ENCODE peak calls at places on chromosomes 11 and 22, in eight cellular contexts. M, Q, Y, W, H, X, I and F are unnamed samples.
A peak's percentile ranks its signal among the peaks of the same experiment; 100 is the strongest.

GRCh38 chr11:129348813-129349212 is 26.8 kb upstream of the BARX2 start:
- DNase-seq in X (no peak), M (no peak), H (no peak), Q (no peak), W (no peak), Y (no peak), I (no peak), F (no peak)

GRCh38 chr11:2751523-2752203 is 51.9 kb upstream of the KCNQ1OT1 start:
- DNase-seq in Q (peak; percentile 7), M (no peak), X (no peak), W (no peak), I (no peak), Y (peak; percentile 50), H (no peak), F (no peak)

GRCh38 chr11:6927030-6927617 is 898 bp downstream of the ZNF215 start:
- DNase-seq in M (peak; percentile 17), Y (no peak), I (no peak), Q (no peak), H (peak; percentile 32), W (no peak), X (no peak), F (no peak)

GRCh38 chr22:23289851-23290724 is 109.8 kb downstream of the BCR start:
- DNase-seq in M (peak; percentile 61), Q (no peak), H (peak; percentile 54), Y (no peak), I (peak; percentile 41), W (no peak), X (peak; percentile 62), F (peak; percentile 69)

GRCh38 chr11:113177596-113178115 is 136.7 kb upstream of the TTC12 start:
- DNase-seq in W (no peak), Q (no peak), I (no peak), H (no peak), Y (no peak), M (no peak), X (no peak), F (no peak)

GRCh38 chr11:12460441-12460840 is 83.1 kb downstream of the PARVA start:
- DNase-seq in Y (no peak), I (no peak), W (no peak), Q (no peak), M (no peak), H (no peak), X (peak; percentile 44), F (peak; percentile 37)

GRCh38 chr22:49966041-49966715 is 5.6 kb downstream of the PIM3 start:
- DNase-seq in H (no peak), W (no peak), X (no peak), M (no peak), Q (no peak), I (peak; percentile 18), Y (peak; percentile 69), F (no peak)

GRCh38 chr22:42772647-42773046 is 52.0 kb upstream of the A4GALT start:
- DNase-seq in X (no peak), Q (no peak), I (no peak), Y (no peak), H (no peak), W (no peak), M (no peak), F (no peak)

GRCh38 chr11:132284611-132285010 is 914.2 kb downstream of the NTM start:
- DNase-seq in Q (no peak), W (no peak), H (no peak), Y (no peak), M (no peak), X (no peak), I (no peak), F (no peak)

GRCh38 chr11:129731316-129731715 is 84.3 kb upstream of the TMEM45B start:
- DNase-seq in I (no peak), H (no peak), Q (no peak), Y (no peak), W (no peak), M (no peak), X (no peak), F (no peak)

GRCh38 chr22:30312053-30312452 is 14.7 kb downstream of the TBC1D10A start:
- DNase-seq in X (peak; percentile 83), Q (no peak), I (no peak), H (peak; percentile 74), Y (no peak), M (peak; percentile 76), W (no peak), F (peak; percentile 79)

GRCh38 chr22:30855266-30855665 is 113.3 kb downstream of the MORC2 start:
- DNase-seq in I (no peak), Y (peak; percentile 13), M (no peak), Q (no peak), X (no peak), H (no peak), W (no peak), F (no peak)

GRCh38 chr11:12800032-12800671 is 125.9 kb downstream of the TEAD1 start:
- DNase-seq in W (no peak), H (peak; percentile 62), Y (no peak), X (peak; percentile 81), M (peak; percentile 40), Q (no peak), I (no peak), F (no peak)

DNA sequence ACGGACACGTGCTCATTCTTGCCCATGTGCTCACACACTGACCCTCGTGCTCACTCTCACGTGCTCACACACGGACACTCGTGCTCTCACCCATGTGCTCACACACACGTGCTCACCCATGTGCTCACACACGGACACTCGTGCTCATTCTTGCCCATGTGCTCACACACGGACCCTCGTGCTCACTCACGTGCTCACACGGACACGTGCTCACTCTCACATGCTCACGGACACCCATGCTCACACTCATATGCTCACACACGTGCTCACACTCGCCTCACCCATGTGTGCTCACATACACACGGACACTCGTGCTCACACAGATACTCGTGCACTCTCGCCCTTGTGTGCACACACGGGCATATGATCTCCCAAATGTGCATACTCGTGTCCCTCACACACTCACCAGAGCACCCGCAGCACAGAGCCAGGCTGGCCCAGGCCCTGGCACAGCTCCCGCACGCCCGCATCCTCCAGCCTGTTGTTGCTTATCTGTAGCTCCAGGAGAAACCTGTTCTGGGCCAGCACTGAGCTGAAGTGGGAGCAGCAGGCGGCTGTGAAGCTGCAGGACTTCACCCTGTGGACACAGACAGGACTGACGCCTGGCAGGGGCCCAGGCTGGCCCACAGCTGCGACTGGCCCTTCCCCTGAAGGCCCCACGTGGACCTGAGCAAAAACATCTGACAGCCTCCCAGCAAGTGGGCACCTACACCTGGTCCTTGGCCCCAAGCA is 9.3 kb downstream of the RNH1 start:
- DNase-seq in Y (no peak), M (no peak), X (no peak), Q (peak; percentile 62), I (no peak), H (no peak), W (no peak), F (no peak)
- TF ChIP-seq CTCF in Y (no peak), M (no peak), X (no peak), Q (peak; percentile 36), I (no peak), H (no peak), W (no peak), F (no peak)

GRCh38 chr11:125165111-125165663 is 636 bp downstream of the PKNOX2 start:
- DNase-seq in Y (no peak), I (no peak), W (no peak), H (peak; percentile 30), X (peak; percentile 24), M (peak; percentile 26), Q (peak; percentile 36), F (peak; percentile 14)

GRCh38 chr11:125166903-125167291 is 2.3 kb downstream of the PKNOX2 start:
- DNase-seq in W (no peak), X (no peak), Q (no peak), Y (no peak), M (no peak), H (no peak), I (no peak), F (no peak)

GRCh38 chr11:125165664-125166346 is 1.3 kb downstream of the PKNOX2 start:
- DNase-seq in M (peak; percentile 41), Y (no peak), Q (no peak), H (peak; percentile 50), X (peak; percentile 33), W (no peak), I (no peak), F (no peak)

GRCh38 chr11:125167292-125167953 is 2.9 kb downstream of the PKNOX2 start:
- DNase-seq in Y (no peak), H (peak; percentile 56), Q (peak; percentile 33), W (no peak), M (peak; percentile 55), I (no peak), X (peak; percentile 25), F (no peak)

DNA sequence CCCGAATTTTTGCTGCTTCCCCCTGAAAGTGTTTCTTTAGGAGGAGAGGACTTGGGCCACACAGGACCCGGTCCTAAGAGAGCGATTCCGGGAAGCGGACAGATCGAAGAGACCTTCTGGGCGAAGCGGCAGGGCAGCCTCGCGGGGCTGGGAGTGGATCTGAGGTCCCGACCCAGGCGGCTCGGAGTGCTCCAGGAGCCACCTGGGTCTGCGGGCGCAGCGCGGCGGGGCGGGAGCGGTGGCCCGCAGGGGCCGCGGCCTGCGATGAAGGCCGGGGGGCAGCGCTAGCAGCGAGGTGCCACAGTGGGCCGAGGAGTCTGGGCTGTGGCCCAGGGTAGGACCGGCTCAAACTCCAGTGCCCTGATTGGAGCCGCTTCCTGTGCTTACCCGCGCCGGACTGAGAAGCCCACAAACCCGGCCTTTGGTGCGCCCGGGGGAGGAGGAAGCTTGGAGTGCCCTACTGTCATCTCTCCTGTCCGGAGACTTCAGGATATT is 1.8 kb downstream of the PKNOX2 start:
- DNase-seq in Y (no peak), H (peak; percentile 37), X (no peak), I (peak; percentile 42), W (no peak), Q (peak; percentile 24), M (peak; percentile 34), F (no peak)
- H3K4me3 ChIP-seq in Y (peak overlapping the region; percentile 67), H (peak overlapping the region; percentile 81), X (peak overlapping the region; percentile 65), I (peak overlapping the region; percentile 55), W (peak overlapping the region; percentile 72), Q (peak overlapping the region; percentile 83), M (peak overlapping the region; percentile 63), F (no peak overlapping the region)

GRCh38 chr11:945986-946385 is 20.3 kb downstream of the AP2A2 start:
- DNase-seq in Q (no peak), W (no peak), H (no peak), I (no peak), Y (no peak), M (peak; percentile 28), X (no peak), F (no peak)
- TF ChIP-seq CTCF in Q (no peak), W (no peak), H (no peak), I (no peak), Y (no peak), M (no peak), X (no peak), F (no peak)

GRCh38 chr11:119361056-119361787 is 14.7 kb upstream of the MFRP start:
- DNase-seq in Q (peak; percentile 78), I (peak; percentile 81), W (peak; percentile 55), X (peak; percentile 87), M (peak; percentile 85), H (peak; percentile 45), Y (peak; percentile 61), F (peak; percentile 71)

GRCh38 chr11:119363874-119364590 is 17.5 kb downstream of the USP2 start:
- DNase-seq in M (no peak), Y (peak; percentile 67), Q (peak; percentile 68), H (no peak), W (no peak), X (no peak), I (peak; percentile 53), F (peak; percentile 24)

GRCh38 chr11:119362741-119363080 is 16.2 kb upstream of the MFRP start:
- DNase-seq in M (no peak), Y (no peak), Q (no peak), X (no peak), I (no peak), H (no peak), W (no peak), F (no peak)

GRCh38 chr11:119363081-119363861 is 16.8 kb upstream of the MFRP start:
- DNase-seq in W (no peak), Y (peak; percentile 62), H (no peak), Q (no peak), X (no peak), I (no peak), M (no peak), F (no peak)

GRCh38 chr11:119361961-119362725 is 15.6 kb upstream of the MFRP start:
- DNase-seq in M (no peak), Q (no peak), W (no peak), H (no peak), I (no peak), Y (peak; percentile 44), X (no peak), F (no peak)
- H3K4me3 ChIP-seq in M (no peak overlapping the region), Q (peak overlapping the region; percentile 72), W (no peak overlapping the region), H (no peak overlapping the region), I (no peak overlapping the region), Y (no peak overlapping the region), X (no peak overlapping the region), F (no peak overlapping the region)